ENCODE peak calls at places on chromosomes 6 and 20, in nine cellular contexts. One of them, this sample, is unnamed.

GRCh38 chr20:45044084-45044573 is 56.8 kb downstream of the KCNS1 start:
- DNase-seq in endothelial cell of umbilical vein: peak; percentile 82
- DNase-seq in HFFc6: peak; percentile 78
- DNase-seq in brain microvascular endothelial cell: peak; percentile 60
- DNase-seq in HFF-Myc: peak; percentile 63
- DNase-seq in choroid plexus epithelial cell: peak; percentile 93
- DNase-seq in fibroblast of lung: peak; percentile 89
- DNase-seq in mesothelial cell of epicardium: no peak
- DNase-seq in activated CD8-positive, alpha-beta T cell treated with anti-CD3 and anti-CD28 coated beads for 36 hours: peak; percentile 56
- DNase-seq in this sample: peak; percentile 45

GRCh38 chr20:61868466-61869090 is 197.1 kb downstream of the TAF4 start:
- DNase-seq in HFF-Myc: no peak
- DNase-seq in activated CD8-positive, alpha-beta T cell treated with anti-CD3 and anti-CD28 coated beads for 36 hours: no peak
- DNase-seq in HFFc6: no peak
- DNase-seq in brain microvascular endothelial cell: no peak
- DNase-seq in choroid plexus epithelial cell: no peak
- DNase-seq in endothelial cell of umbilical vein: no peak
- DNase-seq in mesothelial cell of epicardium: no peak
- DNase-seq in fibroblast of lung: no peak
- DNase-seq in this sample: no peak

GRCh38 chr6:26613717-26614683 is 17.2 kb downstream of the ABT1 start:
- DNase-seq in fibroblast of lung: no peak
- DNase-seq in HFFc6: no peak
- DNase-seq in choroid plexus epithelial cell: no peak
- DNase-seq in mesothelial cell of epicardium: no peak
- DNase-seq in activated CD8-positive, alpha-beta T cell treated with anti-CD3 and anti-CD28 coated beads for 36 hours: peak; percentile 34
- DNase-seq in brain microvascular endothelial cell: no peak
- DNase-seq in HFF-Myc: no peak
- DNase-seq in endothelial cell of umbilical vein: no peak
- DNase-seq in this sample: no peak

GRCh38 chr6:10487668-10488327 is 33.4 kb upstream of the GCNT2 start:
- DNase-seq in mesothelial cell of epicardium: no peak
- DNase-seq in HFFc6: no peak
- DNase-seq in HFF-Myc: no peak
- DNase-seq in endothelial cell of umbilical vein: no peak
- DNase-seq in brain microvascular endothelial cell: no peak
- DNase-seq in fibroblast of lung: no peak
- DNase-seq in activated CD8-positive, alpha-beta T cell treated with anti-CD3 and anti-CD28 coated beads for 36 hours: no peak
- DNase-seq in choroid plexus epithelial cell: no peak
- DNase-seq in this sample: no peak

GRCh38 chr6:12715437-12715836 is 1.1 kb upstream of the PHACTR1 start:
- DNase-seq in HFF-Myc: no peak
- DNase-seq in HFFc6: no peak
- DNase-seq in fibroblast of lung: no peak
- DNase-seq in choroid plexus epithelial cell: no peak
- DNase-seq in brain microvascular endothelial cell: no peak
- DNase-seq in mesothelial cell of epicardium: no peak
- DNase-seq in endothelial cell of umbilical vein: no peak
- DNase-seq in activated CD8-positive, alpha-beta T cell treated with anti-CD3 and anti-CD28 coated beads for 36 hours: no peak
- DNase-seq in this sample: no peak

GRCh38 chr6:140572129-140572528 is 1197.7 kb upstream of the CITED2 start:
- DNase-seq in HFFc6: peak; percentile 97
- DNase-seq in mesothelial cell of epicardium: no peak
- DNase-seq in choroid plexus epithelial cell: peak; percentile 91
- DNase-seq in fibroblast of lung: peak; percentile 93
- DNase-seq in HFF-Myc: peak; percentile 84
- DNase-seq in brain microvascular endothelial cell: peak; percentile 67
- DNase-seq in activated CD8-positive, alpha-beta T cell treated with anti-CD3 and anti-CD28 coated beads for 36 hours: no peak
- DNase-seq in endothelial cell of umbilical vein: peak; percentile 96
- DNase-seq in this sample: no peak

GRCh38 chr6:132919476-132919875 is 105.1 kb downstream of the RPS12 start:
- DNase-seq in choroid plexus epithelial cell: peak; percentile 97
- DNase-seq in HFFc6: peak; percentile 48
- DNase-seq in brain microvascular endothelial cell: peak; percentile 78
- DNase-seq in fibroblast of lung: peak; percentile 99
- DNase-seq in mesothelial cell of epicardium: no peak
- DNase-seq in HFF-Myc: peak; percentile 14
- DNase-seq in endothelial cell of umbilical vein: peak; percentile 72
- DNase-seq in activated CD8-positive, alpha-beta T cell treated with anti-CD3 and anti-CD28 coated beads for 36 hours: no peak
- DNase-seq in this sample: no peak

GRCh38 chr6:144314003-144314485 is 28.9 kb downstream of the UTRN start:
- DNase-seq in brain microvascular endothelial cell: peak; percentile 76
- DNase-seq in mesothelial cell of epicardium: no peak
- DNase-seq in choroid plexus epithelial cell: peak; percentile 92
- DNase-seq in endothelial cell of umbilical vein: peak; percentile 90
- DNase-seq in HFFc6: no peak
- DNase-seq in HFF-Myc: no peak
- DNase-seq in activated CD8-positive, alpha-beta T cell treated with anti-CD3 and anti-CD28 coated beads for 36 hours: no peak
- DNase-seq in fibroblast of lung: peak; percentile 86
- DNase-seq in this sample: no peak

GRCh38 chr6:111992851-111993250 is 61.1 kb upstream of the CCN6 start:
- DNase-seq in brain microvascular endothelial cell: peak; percentile 42
- DNase-seq in HFFc6: no peak
- DNase-seq in fibroblast of lung: no peak
- DNase-seq in endothelial cell of umbilical vein: peak; percentile 59
- DNase-seq in mesothelial cell of epicardium: no peak
- DNase-seq in choroid plexus epithelial cell: peak; percentile 56
- DNase-seq in activated CD8-positive, alpha-beta T cell treated with anti-CD3 and anti-CD28 coated beads for 36 hours: peak; percentile 66
- DNase-seq in HFF-Myc: no peak
- DNase-seq in this sample: peak; percentile 32

GRCh38 chr20:25065625-25066338 is 7.8 kb upstream of the ACSS1 start:
- DNase-seq in HFFc6: peak; percentile 37
- DNase-seq in activated CD8-positive, alpha-beta T cell treated with anti-CD3 and anti-CD28 coated beads for 36 hours: peak; percentile 83
- DNase-seq in mesothelial cell of epicardium: peak; percentile 61
- DNase-seq in HFF-Myc: no peak
- DNase-seq in fibroblast of lung: peak; percentile 61
- DNase-seq in choroid plexus epithelial cell: peak; percentile 82
- DNase-seq in brain microvascular endothelial cell: peak; percentile 34
- DNase-seq in endothelial cell of umbilical vein: peak; percentile 67
- DNase-seq in this sample: peak; percentile 70

GRCh38 chr6:31466466-31466865 is 31.5 kb upstream of the MICB start:
- DNase-seq in endothelial cell of umbilical vein: no peak
- DNase-seq in fibroblast of lung: no peak
- DNase-seq in mesothelial cell of epicardium: no peak
- DNase-seq in brain microvascular endothelial cell: no peak
- DNase-seq in HFFc6: no peak
- DNase-seq in activated CD8-positive, alpha-beta T cell treated with anti-CD3 and anti-CD28 coated beads for 36 hours: no peak
- DNase-seq in choroid plexus epithelial cell: no peak
- DNase-seq in HFF-Myc: no peak
- DNase-seq in this sample: no peak

GRCh38 chr6:23454090-23454998 is 671.7 kb upstream of the NRSN1 start:
- DNase-seq in HFFc6: no peak
- DNase-seq in HFF-Myc: peak; percentile 19
- DNase-seq in fibroblast of lung: peak; percentile 10
- DNase-seq in mesothelial cell of epicardium: no peak
- DNase-seq in endothelial cell of umbilical vein: no peak
- DNase-seq in brain microvascular endothelial cell: peak; percentile 4
- DNase-seq in choroid plexus epithelial cell: peak; percentile 24
- DNase-seq in activated CD8-positive, alpha-beta T cell treated with anti-CD3 and anti-CD28 coated beads for 36 hours: no peak
- DNase-seq in this sample: no peak

GRCh38 chr20:61991476-61991875 is 74.2 kb downstream of the TAF4 start:
- DNase-seq in brain microvascular endothelial cell: no peak
- DNase-seq in HFFc6: no peak
- DNase-seq in endothelial cell of umbilical vein: no peak
- DNase-seq in mesothelial cell of epicardium: no peak
- DNase-seq in fibroblast of lung: peak; percentile 12
- DNase-seq in activated CD8-positive, alpha-beta T cell treated with anti-CD3 and anti-CD28 coated beads for 36 hours: no peak
- DNase-seq in HFF-Myc: no peak
- DNase-seq in choroid plexus epithelial cell: peak; percentile 9
- DNase-seq in this sample: no peak

GRCh38 chr6:109421184-109421583 is 19.2 kb downstream of the PPIL6 start:
- DNase-seq in brain microvascular endothelial cell: no peak
- DNase-seq in mesothelial cell of epicardium: no peak
- DNase-seq in activated CD8-positive, alpha-beta T cell treated with anti-CD3 and anti-CD28 coated beads for 36 hours: no peak
- DNase-seq in HFFc6: no peak
- DNase-seq in endothelial cell of umbilical vein: no peak
- DNase-seq in fibroblast of lung: no peak
- DNase-seq in HFF-Myc: no peak
- DNase-seq in choroid plexus epithelial cell: no peak
- DNase-seq in this sample: no peak

GRCh38 chr20:23637282-23638221 is at the start of gene CST3:
- DNase-seq in mesothelial cell of epicardium: peak; percentile 77
- DNase-seq in fibroblast of lung: peak; percentile 88
- DNase-seq in activated CD8-positive, alpha-beta T cell treated with anti-CD3 and anti-CD28 coated beads for 36 hours: peak; percentile 14
- DNase-seq in HFF-Myc: peak; percentile 56
- DNase-seq in brain microvascular endothelial cell: peak; percentile 84
- DNase-seq in endothelial cell of umbilical vein: peak; percentile 76
- DNase-seq in HFFc6: peak; percentile 79
- DNase-seq in choroid plexus epithelial cell: peak; percentile 89
- DNase-seq in this sample: peak; percentile 91

GRCh38 chr6:49205526-49205925 is 257.5 kb downstream of the MMUT start:
- DNase-seq in fibroblast of lung: no peak
- DNase-seq in activated CD8-positive, alpha-beta T cell treated with anti-CD3 and anti-CD28 coated beads for 36 hours: no peak
- DNase-seq in choroid plexus epithelial cell: no peak
- DNase-seq in HFF-Myc: no peak
- DNase-seq in brain microvascular endothelial cell: no peak
- DNase-seq in endothelial cell of umbilical vein: no peak
- DNase-seq in HFFc6: no peak
- DNase-seq in mesothelial cell of epicardium: no peak
- DNase-seq in this sample: no peak

GRCh38 chr20:38838326-38838725 is 32.8 kb downstream of the PPP1R16B start:
- DNase-seq in activated CD8-positive, alpha-beta T cell treated with anti-CD3 and anti-CD28 coated beads for 36 hours: no peak
- DNase-seq in fibroblast of lung: no peak
- DNase-seq in HFFc6: no peak
- DNase-seq in brain microvascular endothelial cell: no peak
- DNase-seq in endothelial cell of umbilical vein: no peak
- DNase-seq in HFF-Myc: no peak
- DNase-seq in choroid plexus epithelial cell: no peak
- DNase-seq in mesothelial cell of epicardium: no peak
- DNase-seq in this sample: no peak
- TF ChIP-seq CTCF in activated CD8-positive, alpha-beta T cell treated with anti-CD3 and anti-CD28 coated beads for 36 hours: no peak
- TF ChIP-seq CTCF in fibroblast of lung: no peak
- TF ChIP-seq CTCF in HFFc6: no peak
- TF ChIP-seq CTCF in brain microvascular endothelial cell: no peak
- TF ChIP-seq CTCF in endothelial cell of umbilical vein: no peak
- TF ChIP-seq CTCF in HFF-Myc: no peak
- TF ChIP-seq CTCF in choroid plexus epithelial cell: no peak
- TF ChIP-seq CTCF in mesothelial cell of epicardium: no peak
- TF ChIP-seq CTCF in this sample: no peak

DNA sequence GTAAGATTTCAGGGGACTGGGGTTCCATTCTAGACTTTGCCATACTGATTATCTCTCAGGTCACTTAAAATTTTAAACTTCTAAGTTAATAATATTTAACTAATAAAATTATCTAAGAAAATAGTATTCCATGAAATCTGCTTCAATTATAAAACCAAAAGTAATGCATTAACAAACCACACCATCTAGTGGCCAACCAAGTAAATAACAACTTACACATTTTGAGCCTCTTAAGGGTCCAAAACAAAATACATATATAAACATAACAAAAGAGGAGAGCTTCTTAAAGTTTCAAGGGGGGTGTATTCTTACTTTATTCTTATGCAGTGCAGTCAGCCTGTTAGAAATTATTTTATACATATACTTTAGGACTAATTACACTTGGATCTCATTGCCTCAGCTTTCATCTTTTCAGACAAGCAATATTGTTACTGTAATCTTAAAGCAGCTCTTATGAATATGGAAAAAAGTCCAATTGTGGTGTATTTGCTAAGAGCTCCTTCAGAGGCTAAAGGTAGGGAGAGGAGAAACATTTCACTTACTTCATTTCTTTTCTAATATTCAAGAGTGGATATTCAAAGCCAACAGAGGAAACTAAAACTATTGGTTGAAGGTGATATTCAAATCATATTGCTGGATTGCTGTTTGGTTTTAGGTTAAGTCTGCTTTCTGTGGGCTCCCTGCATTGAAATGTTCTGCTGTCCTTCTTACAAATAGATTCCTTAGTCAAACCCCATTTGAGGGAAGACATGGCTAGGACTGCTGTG is 199.7 kb upstream of the SIM1 start:
- DNase-seq in activated CD8-positive, alpha-beta T cell treated with anti-CD3 and anti-CD28 coated beads for 36 hours: no peak
- DNase-seq in brain microvascular endothelial cell: no peak
- DNase-seq in choroid plexus epithelial cell: peak; percentile 69
- DNase-seq in HFFc6: peak; percentile 26
- DNase-seq in fibroblast of lung: peak; percentile 62
- DNase-seq in mesothelial cell of epicardium: no peak
- DNase-seq in HFF-Myc: no peak
- DNase-seq in endothelial cell of umbilical vein: peak; percentile 40
- DNase-seq in this sample: no peak
- TF ChIP-seq CTCF in activated CD8-positive, alpha-beta T cell treated with anti-CD3 and anti-CD28 coated beads for 36 hours: peak; percentile 73
- TF ChIP-seq CTCF in brain microvascular endothelial cell: no peak
- TF ChIP-seq CTCF in choroid plexus epithelial cell: peak; percentile 56
- TF ChIP-seq CTCF in HFFc6: peak; percentile 88
- TF ChIP-seq CTCF in fibroblast of lung: peak; percentile 64
- TF ChIP-seq CTCF in mesothelial cell of epicardium: peak; percentile 71
- TF ChIP-seq CTCF in HFF-Myc: peak; percentile 43
- TF ChIP-seq CTCF in endothelial cell of umbilical vein: peak; percentile 26
- TF ChIP-seq CTCF in this sample: peak; percentile 29

GRCh38 chr20:38932457-38933120 is 6.4 kb downstream of the FAM83D start:
- DNase-seq in fibroblast of lung: peak; percentile 71
- DNase-seq in mesothelial cell of epicardium: no peak
- DNase-seq in HFFc6: no peak
- DNase-seq in choroid plexus epithelial cell: peak; percentile 72
- DNase-seq in brain microvascular endothelial cell: peak; percentile 26
- DNase-seq in endothelial cell of umbilical vein: peak; percentile 38
- DNase-seq in activated CD8-positive, alpha-beta T cell treated with anti-CD3 and anti-CD28 coated beads for 36 hours: no peak
- DNase-seq in HFF-Myc: no peak
- DNase-seq in this sample: no peak

GRCh38 chr20:38937000-38937399 is 10.8 kb downstream of the FAM83D start:
- DNase-seq in HFFc6: no peak
- DNase-seq in endothelial cell of umbilical vein: no peak
- DNase-seq in activated CD8-positive, alpha-beta T cell treated with anti-CD3 and anti-CD28 coated beads for 36 hours: no peak
- DNase-seq in choroid plexus epithelial cell: no peak
- DNase-seq in HFF-Myc: no peak
- DNase-seq in fibroblast of lung: no peak
- DNase-seq in mesothelial cell of epicardium: no peak
- DNase-seq in brain microvascular endothelial cell: no peak
- DNase-seq in this sample: no peak

GRCh38 chr20:38934530-38934929 is 8.3 kb downstream of the FAM83D start:
- DNase-seq in HFFc6: no peak
- DNase-seq in activated CD8-positive, alpha-beta T cell treated with anti-CD3 and anti-CD28 coated beads for 36 hours: no peak
- DNase-seq in mesothelial cell of epicardium: no peak
- DNase-seq in endothelial cell of umbilical vein: no peak
- DNase-seq in fibroblast of lung: no peak
- DNase-seq in choroid plexus epithelial cell: no peak
- DNase-seq in HFF-Myc: no peak
- DNase-seq in brain microvascular endothelial cell: no peak
- DNase-seq in this sample: no peak

GRCh38 chr20:38935967-38936407 is 9.8 kb downstream of the FAM83D start:
- DNase-seq in HFF-Myc: no peak
- DNase-seq in HFFc6: no peak
- DNase-seq in fibroblast of lung: no peak
- DNase-seq in endothelial cell of umbilical vein: peak; percentile 42
- DNase-seq in activated CD8-positive, alpha-beta T cell treated with anti-CD3 and anti-CD28 coated beads for 36 hours: no peak
- DNase-seq in brain microvascular endothelial cell: no peak
- DNase-seq in choroid plexus epithelial cell: peak; percentile 54
- DNase-seq in mesothelial cell of epicardium: no peak
- DNase-seq in this sample: no peak

GRCh38 chr20:38935285-38935684 is 9.1 kb downstream of the FAM83D start:
- DNase-seq in brain microvascular endothelial cell: peak; percentile 30
- DNase-seq in HFFc6: peak; percentile 46
- DNase-seq in HFF-Myc: no peak
- DNase-seq in fibroblast of lung: peak; percentile 14
- DNase-seq in mesothelial cell of epicardium: no peak
- DNase-seq in activated CD8-positive, alpha-beta T cell treated with anti-CD3 and anti-CD28 coated beads for 36 hours: no peak
- DNase-seq in choroid plexus epithelial cell: peak; percentile 26
- DNase-seq in endothelial cell of umbilical vein: peak; percentile 63
- DNase-seq in this sample: no peak
- TF ChIP-seq CTCF in brain microvascular endothelial cell: peak; percentile 52
- TF ChIP-seq CTCF in HFFc6: peak; percentile 64
- TF ChIP-seq CTCF in HFF-Myc: peak; percentile 20
- TF ChIP-seq CTCF in fibroblast of lung: peak; percentile 21
- TF ChIP-seq CTCF in mesothelial cell of epicardium: no peak
- TF ChIP-seq CTCF in activated CD8-positive, alpha-beta T cell treated with anti-CD3 and anti-CD28 coated beads for 36 hours: no peak
- TF ChIP-seq CTCF in choroid plexus epithelial cell: peak; percentile 43
- TF ChIP-seq CTCF in endothelial cell of umbilical vein: peak; percentile 37
- TF ChIP-seq CTCF in this sample: no peak

GRCh38 chr20:4014031-4014474 is 1.3 kb downstream of the RNF24 start:
- DNase-seq in mesothelial cell of epicardium: peak; percentile 58
- DNase-seq in choroid plexus epithelial cell: peak; percentile 91
- DNase-seq in HFFc6: peak; percentile 85
- DNase-seq in brain microvascular endothelial cell: peak; percentile 74
- DNase-seq in endothelial cell of umbilical vein: peak; percentile 77
- DNase-seq in activated CD8-positive, alpha-beta T cell treated with anti-CD3 and anti-CD28 coated beads for 36 hours: peak; percentile 24
- DNase-seq in fibroblast of lung: peak; percentile 87
- DNase-seq in HFF-Myc: peak; percentile 73
- DNase-seq in this sample: peak; percentile 46
- TF ChIP-seq CTCF in mesothelial cell of epicardium: no peak
- TF ChIP-seq CTCF in choroid plexus epithelial cell: peak; percentile 78
- TF ChIP-seq CTCF in HFFc6: peak; percentile 75
- TF ChIP-seq CTCF in brain microvascular endothelial cell: peak; percentile 80
- TF ChIP-seq CTCF in endothelial cell of umbilical vein: peak; percentile 46
- TF ChIP-seq CTCF in activated CD8-positive, alpha-beta T cell treated with anti-CD3 and anti-CD28 coated beads for 36 hours: peak; percentile 17
- TF ChIP-seq CTCF in fibroblast of lung: peak; percentile 67
- TF ChIP-seq CTCF in HFF-Myc: peak; percentile 74
- TF ChIP-seq CTCF in this sample: peak; percentile 48

This sample was measured in GM20000.